ENCODE peak calls at places on chromosome 6, in nine cellular contexts. One of them, this sample, is unnamed. For H3K4me1, the result is how much of the 10 kb centered on the place peaks cover.

GRCh38 chr6:119493980-119494379 is 144.4 kb upstream of the MAN1A1 start:
- DNase-seq in fibroblast of lung: no peak
- DNase-seq in Panc1: no peak
- DNase-seq in CD4-positive, CD25-positive, alpha-beta regulatory T cell: no peak
- DNase-seq in breast epithelium: no peak
- DNase-seq in right cardiac atrium: no peak
- DNase-seq in IMR-90: no peak
- DNase-seq in PC-3: no peak
- DNase-seq in suprapubic skin: no peak
- DNase-seq in this sample: no peak

GRCh38 chr6:70180904-70181599 is 121.8 kb downstream of the COL9A1 start:
- DNase-seq in IMR-90: no peak
- DNase-seq in breast epithelium: no peak
- DNase-seq in Panc1: no peak
- DNase-seq in suprapubic skin: no peak
- DNase-seq in fibroblast of lung: no peak
- DNase-seq in right cardiac atrium: no peak
- DNase-seq in CD4-positive, CD25-positive, alpha-beta regulatory T cell: no peak
- DNase-seq in PC-3: peak
- DNase-seq in this sample: no peak

GRCh38 chr6:144006731-144007454 is 1.2 kb downstream of the PLAGL1 start:
- DNase-seq in suprapubic skin: peak
- DNase-seq in fibroblast of lung: peak
- DNase-seq in IMR-90: peak
- DNase-seq in CD4-positive, CD25-positive, alpha-beta regulatory T cell: no peak
- DNase-seq in right cardiac atrium: peak
- DNase-seq in breast epithelium: no peak
- DNase-seq in PC-3: peak
- DNase-seq in Panc1: no peak
- DNase-seq in this sample: no peak

GRCh38 chr6:19812512-19813119 is 24.6 kb upstream of the ID4 start:
- DNase-seq in CD4-positive, CD25-positive, alpha-beta regulatory T cell: no peak
- DNase-seq in right cardiac atrium: no peak
- DNase-seq in suprapubic skin: no peak
- DNase-seq in Panc1: no peak
- DNase-seq in breast epithelium: no peak
- DNase-seq in IMR-90: peak
- DNase-seq in fibroblast of lung: peak
- DNase-seq in PC-3: peak
- DNase-seq in this sample: no peak

GRCh38 chr6:3318226-3318625 is 59.5 kb downstream of the PSMG4 start:
- DNase-seq in right cardiac atrium: no peak
- DNase-seq in suprapubic skin: no peak
- DNase-seq in Panc1: no peak
- DNase-seq in IMR-90: no peak
- DNase-seq in PC-3: no peak
- DNase-seq in breast epithelium: no peak
- DNase-seq in CD4-positive, CD25-positive, alpha-beta regulatory T cell: peak
- DNase-seq in fibroblast of lung: no peak
- DNase-seq in this sample: peak

GRCh38 chr6:17867880-17868279 is 119.6 kb downstream of the KIF13A start:
- DNase-seq in Panc1: no peak
- DNase-seq in IMR-90: peak
- DNase-seq in right cardiac atrium: no peak
- DNase-seq in fibroblast of lung: peak
- DNase-seq in PC-3: peak
- DNase-seq in breast epithelium: no peak
- DNase-seq in CD4-positive, CD25-positive, alpha-beta regulatory T cell: no peak
- DNase-seq in suprapubic skin: no peak
- DNase-seq in this sample: no peak

GRCh38 chr6:113461153-113461897 is 395.8 kb upstream of the MARCKS start:
- DNase-seq in Panc1: no peak
- DNase-seq in CD4-positive, CD25-positive, alpha-beta regulatory T cell: no peak
- DNase-seq in PC-3: no peak
- DNase-seq in fibroblast of lung: no peak
- DNase-seq in suprapubic skin: no peak
- DNase-seq in IMR-90: peak
- DNase-seq in right cardiac atrium: no peak
- DNase-seq in breast epithelium: no peak
- DNase-seq in this sample: no peak

GRCh38 chr6:53513056-53513455 is 31.8 kb downstream of the GCLC start:
- DNase-seq in fibroblast of lung: no peak
- DNase-seq in breast epithelium: no peak
- DNase-seq in PC-3: no peak
- DNase-seq in CD4-positive, CD25-positive, alpha-beta regulatory T cell: no peak
- DNase-seq in suprapubic skin: no peak
- DNase-seq in Panc1: no peak
- DNase-seq in IMR-90: no peak
- DNase-seq in right cardiac atrium: no peak
- DNase-seq in this sample: no peak

GRCh38 chr6:146017672-146018071 is 11.2 kb upstream of the GRM1 start:
- DNase-seq in PC-3: no peak
- DNase-seq in right cardiac atrium: no peak
- DNase-seq in IMR-90: no peak
- DNase-seq in fibroblast of lung: no peak
- DNase-seq in suprapubic skin: no peak
- DNase-seq in CD4-positive, CD25-positive, alpha-beta regulatory T cell: no peak
- DNase-seq in breast epithelium: no peak
- DNase-seq in Panc1: no peak
- DNase-seq in this sample: no peak

GRCh38 chr6:139361211-139361610 is 13.2 kb downstream of the CITED2 start:
- DNase-seq in breast epithelium: no peak
- DNase-seq in Panc1: no peak
- DNase-seq in right cardiac atrium: no peak
- DNase-seq in suprapubic skin: no peak
- DNase-seq in fibroblast of lung: no peak
- DNase-seq in CD4-positive, CD25-positive, alpha-beta regulatory T cell: no peak
- DNase-seq in IMR-90: no peak
- DNase-seq in PC-3: no peak
- DNase-seq in this sample: no peak

GRCh38 chr6:133057352-133057751 is 183.8 kb upstream of the EYA4 start:
- DNase-seq in IMR-90: no peak
- DNase-seq in Panc1: no peak
- DNase-seq in PC-3: no peak
- DNase-seq in breast epithelium: no peak
- DNase-seq in fibroblast of lung: no peak
- DNase-seq in right cardiac atrium: peak
- DNase-seq in suprapubic skin: no peak
- DNase-seq in CD4-positive, CD25-positive, alpha-beta regulatory T cell: no peak
- DNase-seq in this sample: no peak

GRCh38 chr6:139452176-139452876 is 77.9 kb upstream of the CITED2 start:
- DNase-seq in right cardiac atrium: no peak
- DNase-seq in breast epithelium: no peak
- DNase-seq in IMR-90: peak
- DNase-seq in Panc1: no peak
- DNase-seq in PC-3: peak
- DNase-seq in CD4-positive, CD25-positive, alpha-beta regulatory T cell: no peak
- DNase-seq in fibroblast of lung: peak
- DNase-seq in suprapubic skin: no peak
- DNase-seq in this sample: no peak

GRCh38 chr6:25670208-25670607 is 18.2 kb downstream of the SCGN start:
- DNase-seq in Panc1: no peak
- DNase-seq in fibroblast of lung: no peak
- DNase-seq in CD4-positive, CD25-positive, alpha-beta regulatory T cell: no peak
- DNase-seq in PC-3: no peak
- DNase-seq in breast epithelium: no peak
- DNase-seq in right cardiac atrium: no peak
- DNase-seq in IMR-90: no peak
- DNase-seq in suprapubic skin: no peak
- DNase-seq in this sample: no peak

GRCh38 chr6:16918586-16918985 is 157.3 kb upstream of the ATXN1 start:
- DNase-seq in PC-3: no peak
- DNase-seq in IMR-90: no peak
- DNase-seq in suprapubic skin: no peak
- DNase-seq in fibroblast of lung: no peak
- DNase-seq in breast epithelium: no peak
- DNase-seq in CD4-positive, CD25-positive, alpha-beta regulatory T cell: no peak
- DNase-seq in right cardiac atrium: no peak
- DNase-seq in Panc1: peak
- DNase-seq in this sample: no peak

GRCh38 chr6:133774356-133774755 is 114.6 kb upstream of the TCF21 start:
- DNase-seq in suprapubic skin: no peak
- DNase-seq in fibroblast of lung: peak
- DNase-seq in right cardiac atrium: no peak
- DNase-seq in PC-3: peak
- DNase-seq in CD4-positive, CD25-positive, alpha-beta regulatory T cell: no peak
- DNase-seq in Panc1: no peak
- DNase-seq in IMR-90: peak
- DNase-seq in breast epithelium: no peak
- DNase-seq in this sample: no peak

GRCh38 chr6:97047473-97048201 is 123.1 kb downstream of the KLHL32 start:
- DNase-seq in Panc1: no peak
- DNase-seq in right cardiac atrium: no peak
- DNase-seq in suprapubic skin: no peak
- DNase-seq in CD4-positive, CD25-positive, alpha-beta regulatory T cell: no peak
- DNase-seq in IMR-90: no peak
- DNase-seq in PC-3: no peak
- DNase-seq in breast epithelium: no peak
- DNase-seq in fibroblast of lung: no peak
- DNase-seq in this sample: no peak

GRCh38 chr6:170068496-170068895 is 222.4 kb downstream of the DLL1 start:
- DNase-seq in suprapubic skin: peak
- DNase-seq in breast epithelium: no peak
- DNase-seq in right cardiac atrium: no peak
- DNase-seq in Panc1: no peak
- DNase-seq in PC-3: no peak
- DNase-seq in fibroblast of lung: no peak
- DNase-seq in IMR-90: no peak
- DNase-seq in CD4-positive, CD25-positive, alpha-beta regulatory T cell: no peak
- DNase-seq in this sample: no peak

DNA sequence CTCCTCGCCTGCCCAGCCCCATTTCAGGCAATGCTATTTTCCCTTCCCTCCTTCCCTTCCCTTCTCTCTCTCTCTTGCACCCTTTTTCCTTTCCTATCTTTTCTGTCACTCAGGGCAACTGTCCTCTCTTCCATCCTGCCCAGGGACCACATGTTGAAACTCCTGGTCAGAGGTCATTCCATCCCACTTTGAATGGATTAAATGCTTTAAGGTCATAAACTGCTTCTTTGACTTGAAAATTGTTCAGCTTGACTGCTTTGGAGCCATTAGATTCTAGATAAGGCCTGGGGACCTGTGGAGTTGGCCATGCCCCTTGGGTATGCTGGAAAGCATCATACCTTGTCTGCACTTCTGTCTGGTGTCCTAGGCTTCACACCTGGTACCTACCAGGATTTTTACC is 106.1 kb downstream of the DTNBP1 start:
- DNase-seq in right cardiac atrium: no peak
- DNase-seq in fibroblast of lung: no peak
- DNase-seq in PC-3: no peak
- DNase-seq in IMR-90: no peak
- DNase-seq in CD4-positive, CD25-positive, alpha-beta regulatory T cell: no peak
- DNase-seq in breast epithelium: no peak
- DNase-seq in Panc1: no peak
- DNase-seq in suprapubic skin: no peak
- DNase-seq in this sample: no peak
- H3K4me1 ChIP-seq in right cardiac atrium: under half
- H3K4me1 ChIP-seq in fibroblast of lung: under half
- H3K4me1 ChIP-seq in PC-3: under half
- H3K4me1 ChIP-seq in IMR-90: under half
- H3K4me1 ChIP-seq in CD4-positive, CD25-positive, alpha-beta regulatory T cell: under half
- H3K4me1 ChIP-seq in breast epithelium: under half
- H3K4me1 ChIP-seq in Panc1: under half
- H3K4me1 ChIP-seq in suprapubic skin: under half
- H3K4me1 ChIP-seq in this sample: under half

GRCh38 chr6:128723667-128724066 is 159.3 kb upstream of the LAMA2 start:
- DNase-seq in right cardiac atrium: no peak
- DNase-seq in Panc1: no peak
- DNase-seq in CD4-positive, CD25-positive, alpha-beta regulatory T cell: no peak
- DNase-seq in IMR-90: peak
- DNase-seq in fibroblast of lung: no peak
- DNase-seq in breast epithelium: no peak
- DNase-seq in PC-3: peak
- DNase-seq in suprapubic skin: no peak
- DNase-seq in this sample: no peak
- H3K27ac ChIP-seq in right cardiac atrium: no peak
- H3K27ac ChIP-seq in Panc1: no peak
- H3K27ac ChIP-seq in CD4-positive, CD25-positive, alpha-beta regulatory T cell: no peak
- H3K27ac ChIP-seq in IMR-90: no peak
- H3K27ac ChIP-seq in fibroblast of lung: no peak
- H3K27ac ChIP-seq in breast epithelium: no peak
- H3K27ac ChIP-seq in PC-3: peak
- H3K27ac ChIP-seq in suprapubic skin: no peak
- H3K27ac ChIP-seq in this sample: no peak

DNA sequence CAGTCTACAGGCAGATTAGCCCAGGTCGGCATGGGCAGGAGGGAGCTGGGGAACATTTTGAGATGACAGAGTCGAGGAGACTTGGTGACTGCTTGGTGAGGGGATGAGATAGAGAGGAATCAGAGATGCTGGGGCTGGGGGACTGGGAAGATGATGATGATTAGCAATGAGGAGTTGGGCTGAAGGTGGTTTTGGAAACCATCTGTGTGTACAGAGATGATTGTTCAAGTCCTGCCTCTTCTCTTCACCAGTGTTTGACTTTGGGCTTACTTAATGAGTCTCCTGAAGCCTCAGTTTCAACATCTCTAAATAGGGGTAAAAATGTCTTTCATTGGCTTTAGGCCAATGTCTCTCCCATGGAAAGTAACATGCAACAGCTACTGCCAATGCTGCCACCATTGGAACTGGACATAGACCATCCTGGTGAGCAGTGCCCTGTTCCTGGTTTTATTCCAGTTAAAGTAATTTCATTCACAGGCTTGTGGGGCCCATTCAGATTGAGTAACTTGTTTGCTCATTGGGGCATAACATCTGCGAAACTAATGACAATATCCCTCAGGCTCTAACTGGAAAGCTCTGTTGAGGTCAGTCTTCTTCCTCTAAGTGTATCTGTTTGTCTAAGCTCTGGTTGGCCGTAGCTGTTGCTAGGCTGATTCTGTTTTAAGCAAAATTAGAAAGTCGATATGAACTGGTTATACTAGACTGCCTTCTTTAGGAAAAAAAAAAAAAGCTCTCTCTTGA is 99.1 kb downstream of the ARMC2 start:
- DNase-seq in IMR-90: peak
- DNase-seq in suprapubic skin: no peak
- DNase-seq in CD4-positive, CD25-positive, alpha-beta regulatory T cell: no peak
- DNase-seq in fibroblast of lung: peak
- DNase-seq in PC-3: peak
- DNase-seq in right cardiac atrium: no peak
- DNase-seq in Panc1: no peak
- DNase-seq in breast epithelium: peak
- DNase-seq in this sample: no peak
- H3K4me1 ChIP-seq in IMR-90: under half
- H3K4me1 ChIP-seq in suprapubic skin: half or more
- H3K4me1 ChIP-seq in CD4-positive, CD25-positive, alpha-beta regulatory T cell: under half
- H3K4me1 ChIP-seq in fibroblast of lung: under half
- H3K4me1 ChIP-seq in PC-3: under half
- H3K4me1 ChIP-seq in right cardiac atrium: under half
- H3K4me1 ChIP-seq in Panc1: under half
- H3K4me1 ChIP-seq in breast epithelium: under half
- H3K4me1 ChIP-seq in this sample: under half

GRCh38 chr6:125945378-125946141 is 11.0 kb upstream of the HINT3 start:
- DNase-seq in suprapubic skin: no peak
- DNase-seq in IMR-90: peak
- DNase-seq in breast epithelium: no peak
- DNase-seq in PC-3: no peak
- DNase-seq in fibroblast of lung: peak
- DNase-seq in right cardiac atrium: no peak
- DNase-seq in CD4-positive, CD25-positive, alpha-beta regulatory T cell: no peak
- DNase-seq in Panc1: no peak
- DNase-seq in this sample: no peak
- H3K27ac ChIP-seq in suprapubic skin: peak
- H3K27ac ChIP-seq in IMR-90: peak
- H3K27ac ChIP-seq in breast epithelium: no peak
- H3K27ac ChIP-seq in PC-3: peak
- H3K27ac ChIP-seq in fibroblast of lung: peak
- H3K27ac ChIP-seq in right cardiac atrium: no peak
- H3K27ac ChIP-seq in CD4-positive, CD25-positive, alpha-beta regulatory T cell: no peak
- H3K27ac ChIP-seq in Panc1: no peak
- H3K27ac ChIP-seq in this sample: peak

This sample was measured in CD8-positive, alpha-beta memory T cell.